ENCODE peak calls at places on chromosomes 16 and 17, in four cellular contexts. I is ureter, S is GM12892, G is A549. J is an unnamed sample.

GRCh38 chr17:44522883-44523671 is 19.9 kb upstream of the GPATCH8 start:
- DNase-seq in G (peak), I (peak), S (peak), J (peak)

GRCh38 chr17:61997649-61998048 is 67.4 kb downstream of the MED13 start:
- DNase-seq in S (no peak), I (no peak), G (no peak), J (no peak)

GRCh38 chr17:75784473-75785015 is at the start of gene UNK:
- DNase-seq in I (peak), G (peak), S (peak), J (peak)

GRCh38 chr17:17205368-17206148 is 575 bp downstream of the PLD6 start:
- DNase-seq in I (peak), S (peak), G (peak), J (peak)

GRCh38 chr17:33732116-33732515 is 439.0 kb upstream of the ASIC2 start:
- DNase-seq in G (peak), S (no peak), I (no peak), J (peak)

GRCh38 chr17:68248199-68248825 is 469 bp downstream of the AMZ2 start:
- DNase-seq in S (no peak), G (peak), I (no peak), J (no peak)

GRCh38 chr17:77325826-77326581 is 185.2 kb downstream of the SEC14L1 start:
- DNase-seq in S (no peak), I (peak), G (no peak), J (no peak)

GRCh38 chr17:17999364-18000007 is 26.8 kb downstream of the DRC3 start:
- DNase-seq in I (no peak), S (no peak), G (no peak), J (no peak)

GRCh38 chr16:23877107-23878070 is 41.6 kb downstream of the PRKCB start:
- DNase-seq in S (no peak), G (no peak), I (no peak), J (no peak)

GRCh38 chr16:15644306-15644961 is 1.5 kb upstream of the MARF1 start:
- DNase-seq in I (no peak), G (no peak), S (no peak), J (no peak)

GRCh38 chr17:78113804-78114785 is 14.5 kb downstream of the TMC6 start:
- DNase-seq in I (no peak), S (no peak), G (no peak), J (no peak)

GRCh38 chr16:1156111-1156982 is 3.4 kb downstream of the CACNA1H start:
- DNase-seq in I (no peak), G (no peak), S (no peak), J (no peak)